ENCODE peak calls at places on chromosomes 6 and 20, in eight cellular contexts. T is activated CD8-positive, alpha-beta T cell treated with anti-CD3 and anti-CD28 coated beads for 36 hours; O is Jurkat, Clone E6-1; F is NCI-H2081 treated with DMSO at 0.1 percent for 48 hours; C is HEK293T; R is ELF-1; K is activated CD8-positive, alpha-beta memory T cell treated with anti-CD3 and anti-CD28 coated beads, Interleukin-2, amount 50 U/mL, for 48 hours; V is left ventricle myocardium superior. U is an unnamed sample.

GRCh38 chr6:119479860-119480655 is 130.5 kb upstream of the MAN1A1 start:
- DNase-seq in T (no peak), O (no peak), F (no peak), C (no peak), R (no peak), K (no peak), V (no peak), U (no peak)

GRCh38 chr6:169454204-169454871 is 200.7 kb upstream of the THBS2 start:
- DNase-seq in T (no peak), O (no peak), F (no peak), C (no peak), R (no peak), K (no peak), V (no peak), U (no peak)

GRCh38 chr6:159134701-159135364 is 34.4 kb upstream of the FNDC1 start:
- DNase-seq in T (peak), O (peak), F (no peak), C (peak), R (peak), K (peak), V (no peak), U (peak)

GRCh38 chr6:43273707-43274106 is 24.4 kb upstream of the SLC22A7 start:
- DNase-seq in T (no peak), O (no peak), F (no peak), C (no peak), R (no peak), K (no peak), V (no peak), U (no peak)

GRCh38 chr6:170020041-170020583 is 268.7 kb downstream of the ERMARD start:
- DNase-seq in T (no peak), O (no peak), F (no peak), C (no peak), R (no peak), K (peak), V (no peak), U (no peak)

GRCh38 chr6:101986476-101986875 is 593.0 kb downstream of the GRIK2 start:
- DNase-seq in T (no peak), O (no peak), F (no peak), C (no peak), R (no peak), K (no peak), V (no peak), U (no peak)

GRCh38 chr20:38358500-38358998 is 12.3 kb downstream of the LBP start:
- DNase-seq in T (no peak), O (no peak), F (no peak), C (no peak), R (no peak), K (no peak), V (no peak), U (no peak)

GRCh38 chr20:21323640-21324039 is 20.5 kb downstream of the XRN2 start:
- DNase-seq in T (no peak), O (no peak), F (no peak), C (no peak), R (no peak), K (no peak), V (no peak), U (no peak)

GRCh38 chr6:18681828-18682503 is 294.8 kb downstream of the RNF144B start:
- DNase-seq in T (no peak), O (no peak), F (no peak), C (no peak), R (no peak), K (no peak), V (no peak), U (no peak)

GRCh38 chr20:49724637-49725606 is 11.2 kb upstream of the B4GALT5 start:
- DNase-seq in T (peak), O (peak), F (no peak), C (no peak), R (no peak), K (no peak), V (peak), U (no peak)

GRCh38 chr20:62117658-62118057 is 4.6 kb upstream of the LSM14B start:
- DNase-seq in T (peak), O (peak), F (no peak), C (no peak), R (no peak), K (peak), V (peak), U (no peak)

GRCh38 chr20:4227085-4227821 is 211.9 kb upstream of the RNF24 start:
- DNase-seq in T (peak), O (peak), F (no peak), C (peak), R (peak), K (no peak), V (no peak), U (no peak)

GRCh38 chr20:62190639-62191411 is 8.0 kb downstream of the MTG2 start:
- DNase-seq in T (no peak), O (no peak), F (no peak), C (no peak), R (no peak), K (no peak), V (peak), U (no peak)

GRCh38 chr20:12047838-12048432 is 130.2 kb downstream of the BTBD3 start:
- DNase-seq in T (no peak), O (no peak), F (no peak), C (no peak), R (no peak), K (no peak), V (no peak), U (no peak)

GRCh38 chr20:48740714-48741113 is 87.1 kb downstream of the PREX1 start:
- DNase-seq in T (no peak), O (no peak), F (no peak), C (no peak), R (no peak), K (no peak), V (no peak), U (no peak)